ENCODE peak calls at places on chromosomes 11 and 22, in nine cellular contexts. O, D, X, I, V, P, B, C and Y are unnamed samples.

GRCh38 chr22:37880668-37881440 is 25.2 kb upstream of the MICALL1 start:
- DNase-seq in O (no peak), D (peak), X (no peak), I (no peak), V (no peak), P (no peak), B (no peak), C (no peak), Y (no peak)

GRCh38 chr11:12402691-12403120 is 25.3 kb downstream of the PARVA start:
- DNase-seq in O (no peak), D (peak), X (no peak), I (no peak), V (no peak), P (no peak), B (no peak), C (no peak), Y (no peak)

GRCh38 chr11:69358398-69359080 is 64.6 kb downstream of the MYEOV start:
- DNase-seq in O (no peak), D (no peak), X (no peak), I (no peak), V (no peak), P (no peak), B (no peak), C (no peak), Y (no peak)

GRCh38 chr11:914204-914603 is 3.6 kb upstream of the CHID1 start:
- DNase-seq in O (no peak), D (no peak), X (no peak), I (no peak), V (no peak), P (no peak), B (no peak), C (no peak), Y (no peak)

GRCh38 chr22:44166448-44166847 is 14.3 kb upstream of the PARVG start:
- DNase-seq in O (no peak), D (no peak), X (no peak), I (no peak), V (no peak), P (no peak), B (no peak), C (no peak), Y (no peak)

GRCh38 chr11:106999203-106999602 is 19.1 kb downstream of the GUCY1A2 start:
- DNase-seq in O (no peak), D (no peak), X (no peak), I (no peak), V (no peak), P (no peak), B (no peak), C (no peak), Y (no peak)

GRCh38 chr22:41021039-41021654 is 70.0 kb downstream of the RBX1 start:
- DNase-seq in O (no peak), D (no peak), X (peak), I (peak), V (peak), P (no peak), B (no peak), C (no peak), Y (peak)

GRCh38 chr11:706957-707816 is 1.2 kb downstream of the EPS8L2 start:
- DNase-seq in O (no peak), D (peak), X (peak), I (no peak), V (peak), P (no peak), B (no peak), C (no peak), Y (no peak)

GRCh38 chr22:17874231-17874630 is 100.0 kb upstream of the BID start:
- DNase-seq in O (no peak), D (no peak), X (peak), I (no peak), V (no peak), P (no peak), B (no peak), C (no peak), Y (no peak)

GRCh38 chr11:70270877-70271634 is 566 bp downstream of the PPFIA1 start:
- DNase-seq in O (no peak), D (peak), X (no peak), I (peak), V (peak), P (no peak), B (peak), C (no peak), Y (peak)

GRCh38 chr11:13884159-13884799 is 78.2 kb upstream of the SPON1 start:
- DNase-seq in O (no peak), D (no peak), X (no peak), I (no peak), V (no peak), P (no peak), B (no peak), C (no peak), Y (no peak)

GRCh38 chr22:42346722-42347121 is 76.3 kb upstream of the TCF20 start:
- DNase-seq in O (no peak), D (no peak), X (no peak), I (no peak), V (no peak), P (no peak), B (no peak), C (no peak), Y (no peak)

GRCh38 chr22:41512421-41513194 is 31.7 kb downstream of the POLR3H start:
- DNase-seq in O (no peak), D (peak), X (peak), I (peak), V (peak), P (peak), B (no peak), C (no peak), Y (peak)

GRCh38 chr11:122922893-122923292 is 40.3 kb downstream of the JHY start:
- DNase-seq in O (no peak), D (no peak), X (no peak), I (no peak), V (no peak), P (no peak), B (no peak), C (no peak), Y (no peak)

GRCh38 chr22:45535400-45535799 is 32.7 kb downstream of the FBLN1 start:
- DNase-seq in O (no peak), D (peak), X (no peak), I (no peak), V (no peak), P (no peak), B (no peak), C (no peak), Y (no peak)

GRCh38 chr11:8567597-8568198 is 26.3 kb downstream of the STK33 start:
- DNase-seq in O (no peak), D (peak), X (no peak), I (no peak), V (no peak), P (no peak), B (no peak), C (no peak), Y (no peak)

GRCh38 chr11:108223449-108224149 is 732 bp downstream of the ATM start:
- DNase-seq in O (no peak), D (peak), X (no peak), I (no peak), V (no peak), P (no peak), B (no peak), C (no peak), Y (no peak)

GRCh38 chr11:83259559-83259958 is 26.6 kb downstream of the CCDC90B start:
- DNase-seq in O (no peak), D (no peak), X (no peak), I (no peak), V (no peak), P (no peak), B (no peak), C (no peak), Y (no peak)

GRCh38 chr11:119368121-119369034 is 13.1 kb downstream of the USP2 start:
- DNase-seq in O (no peak), D (peak), X (peak), I (no peak), V (no peak), P (no peak), B (no peak), C (no peak), Y (no peak)

GRCh38 chr11:84790849-84791427 is 836.2 kb downstream of the DLG2 start:
- DNase-seq in O (no peak), D (no peak), X (no peak), I (no peak), V (no peak), P (no peak), B (no peak), C (no peak), Y (no peak)

GRCh38 chr22:40449676-40450035 is 79.3 kb downstream of the SGSM3 start:
- DNase-seq in O (no peak), D (peak), X (no peak), I (no peak), V (no peak), P (peak), B (no peak), C (no peak), Y (no peak)

GRCh38 chr22:45818130-45819085 is 146.8 kb downstream of the ATXN10 start:
- DNase-seq in O (no peak), D (peak), X (no peak), I (peak), V (no peak), P (no peak), B (no peak), C (no peak), Y (no peak)

GRCh38 chr22:30178180-30179126 is 68.1 kb downstream of the LIF start:
- DNase-seq in O (no peak), D (no peak), X (no peak), I (no peak), V (no peak), P (no peak), B (no peak), C (no peak), Y (no peak)

GRCh38 chr11:98153752-98154151 is 867.0 kb upstream of the CNTN5 start:
- DNase-seq in O (no peak), D (no peak), X (no peak), I (no peak), V (no peak), P (no peak), B (no peak), C (no peak), Y (no peak)

GRCh38 chr11:1458340-1459218 is 28.0 kb downstream of the MOB2 start:
- DNase-seq in O (no peak), D (peak), X (peak), I (peak), V (peak), P (no peak), B (no peak), C (peak), Y (peak)

GRCh38 chr22:36226189-36226588 is 13.1 kb downstream of the APOL2 start:
- DNase-seq in O (no peak), D (no peak), X (no peak), I (no peak), V (no peak), P (no peak), B (no peak), C (no peak), Y (no peak)

GRCh38 chr22:44807915-44808690 is 55.7 kb downstream of the ARHGAP8 start:
- DNase-seq in O (no peak), D (no peak), X (no peak), I (peak), V (peak), P (no peak), B (peak), C (no peak), Y (peak)

GRCh38 chr11:2464451-2465165 is 19.8 kb downstream of the KCNQ1 start:
- DNase-seq in O (peak), D (no peak), X (no peak), I (no peak), V (no peak), P (no peak), B (no peak), C (no peak), Y (no peak)

GRCh38 chr11:10514210-10514609 is 26.8 kb downstream of the RNF141 start:
- DNase-seq in O (no peak), D (peak), X (no peak), I (no peak), V (no peak), P (no peak), B (no peak), C (no peak), Y (no peak)

GRCh38 chr11:2346014-2346413 is 31.1 kb upstream of the CD81 start:
- DNase-seq in O (no peak), D (no peak), X (no peak), I (no peak), V (no peak), P (no peak), B (no peak), C (no peak), Y (no peak)

GRCh38 chr11:73216466-73216865 is 1.6 kb upstream of the P2RY2 start:
- DNase-seq in O (no peak), D (no peak), X (no peak), I (no peak), V (no peak), P (no peak), B (peak), C (no peak), Y (no peak)
- TF ChIP-seq CTCF in O (no peak), D (no peak), X (no peak), I (no peak), V (no peak), P (no peak), B (no peak), C (no peak), Y (no peak)

GRCh38 chr11:62713343-62713742 is 5.9 kb downstream of the GNG3 start:
- DNase-seq in O (no peak), D (no peak), X (no peak), I (no peak), V (no peak), P (no peak), B (no peak), C (no peak), Y (no peak)
- TF ChIP-seq CTCF in O (no peak), D (no peak), X (no peak), I (no peak), V (no peak), P (no peak), B (no peak), C (no peak), Y (no peak)

GRCh38 chr11:117983163-117983475 is 3.1 kb upstream of the IL10RA start:
- DNase-seq in O (no peak), D (no peak), X (no peak), I (no peak), V (no peak), P (no peak), B (no peak), C (no peak), Y (no peak)

GRCh38 chr11:117985953-117986887 is at the start of gene IL10RA:
- DNase-seq in O (peak), D (peak), X (peak), I (peak), V (peak), P (no peak), B (peak), C (no peak), Y (peak)

GRCh38 chr11:117984471-117984870 is 1.7 kb upstream of the IL10RA start:
- DNase-seq in O (no peak), D (no peak), X (no peak), I (no peak), V (no peak), P (no peak), B (no peak), C (no peak), Y (no peak)

GRCh38 chr11:117989351-117990102 is 3.3 kb downstream of the IL10RA start:
- DNase-seq in O (no peak), D (no peak), X (no peak), I (no peak), V (no peak), P (no peak), B (peak), C (no peak), Y (no peak)

GRCh38 chr11:117986981-117987495 is 844 bp downstream of the IL10RA start:
- DNase-seq in O (no peak), D (no peak), X (no peak), I (no peak), V (no peak), P (no peak), B (no peak), C (no peak), Y (no peak)
- TF ChIP-seq CTCF in O (no peak), D (no peak), X (no peak), I (no peak), V (no peak), P (no peak), B (no peak), C (no peak), Y (no peak)

GRCh38 chr11:78830277-78830676 is 255.6 kb upstream of the NARS2 start:
- DNase-seq in O (no peak), D (no peak), X (no peak), I (peak), V (peak), P (no peak), B (no peak), C (no peak), Y (peak)
- TF ChIP-seq CTCF in O (no peak), D (no peak), X (no peak), I (no peak), V (no peak), P (no peak), B (no peak), C (no peak), Y (no peak)

DNA sequence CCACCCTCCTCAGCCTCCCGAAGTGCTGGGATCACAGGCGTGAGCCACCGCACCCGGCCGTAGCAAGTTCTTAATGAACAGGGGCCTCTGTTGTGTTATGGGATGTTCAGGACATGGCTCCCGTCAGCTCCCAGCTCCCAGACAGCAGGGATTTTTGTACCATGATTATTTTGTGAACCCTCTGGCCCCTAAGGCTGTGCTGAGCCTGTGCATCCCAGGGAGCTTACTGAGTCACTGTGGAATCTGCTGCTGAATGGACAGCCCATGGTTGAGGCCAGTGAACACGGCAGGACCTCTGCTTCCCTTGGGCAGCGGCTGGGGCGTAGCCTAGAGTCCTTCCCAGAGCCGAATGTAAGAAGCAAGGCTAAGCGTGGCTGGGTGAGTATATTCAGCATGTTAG is 245.2 kb downstream of the NTM start:
- DNase-seq in O (no peak), D (no peak), X (no peak), I (no peak), V (no peak), P (no peak), B (no peak), C (no peak), Y (no peak)
- TF ChIP-seq CTCF in O (no peak), D (no peak), X (no peak), I (no peak), V (no peak), P (no peak), B (no peak), C (no peak), Y (no peak)

DNA sequence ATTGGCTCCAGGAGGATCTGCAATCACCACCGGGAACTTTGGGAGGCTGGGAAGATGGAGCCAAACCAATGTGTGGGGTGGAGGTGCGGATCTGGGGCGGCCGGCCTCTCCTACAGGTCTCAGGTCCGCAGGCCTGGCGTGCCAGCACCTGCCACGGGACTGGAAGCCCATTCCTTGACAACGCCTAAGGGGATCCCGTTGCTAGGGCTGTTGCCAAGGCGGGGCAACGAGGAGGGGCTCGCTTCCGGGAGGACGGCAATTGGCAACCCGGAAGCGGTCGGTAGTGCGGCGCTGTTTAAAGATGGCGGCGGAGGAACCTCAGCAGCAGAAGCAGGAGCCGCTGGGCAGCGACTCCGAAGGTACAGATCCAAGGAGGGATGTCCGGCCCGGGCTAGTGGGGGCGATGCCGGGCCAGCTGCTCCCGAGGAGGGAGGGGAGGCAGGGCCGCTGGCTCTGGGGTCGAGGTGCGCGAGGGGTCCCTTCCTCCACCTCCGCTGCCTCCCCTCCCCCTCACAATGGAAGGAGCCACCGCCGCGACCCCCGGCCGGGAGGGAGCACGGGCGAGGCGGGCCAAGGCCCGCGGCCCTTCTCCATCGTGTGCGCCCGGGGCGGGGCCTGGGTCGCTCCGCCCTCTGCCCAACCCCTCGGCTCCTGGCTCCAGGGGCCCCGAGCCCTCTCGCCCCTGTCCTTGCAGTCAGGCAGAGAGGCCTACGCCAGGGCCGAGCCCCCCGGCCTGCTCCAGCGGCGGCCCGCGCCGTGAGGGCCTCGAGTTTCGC is at the start of gene OTUB1:
- DNase-seq in O (peak), D (peak), X (peak), I (peak), V (peak), P (peak), B (peak), C (peak), Y (peak)
- TF ChIP-seq CTCF in O (no peak), D (no peak), X (no peak), I (no peak), V (no peak), P (no peak), B (no peak), C (no peak), Y (no peak)

GRCh38 chr11:46894506-46894905 is 23.8 kb downstream of the LRP4 start:
- DNase-seq in O (no peak), D (no peak), X (no peak), I (no peak), V (no peak), P (no peak), B (no peak), C (no peak), Y (no peak)

GRCh38 chr11:46898396-46899095 is 19.8 kb downstream of the LRP4 start:
- DNase-seq in O (no peak), D (no peak), X (no peak), I (no peak), V (no peak), P (no peak), B (no peak), C (no peak), Y (peak)

GRCh38 chr11:46895821-46896220 is 22.5 kb downstream of the LRP4 start:
- DNase-seq in O (no peak), D (no peak), X (no peak), I (no peak), V (no peak), P (no peak), B (no peak), C (no peak), Y (no peak)

GRCh38 chr11:46894961-46895360 is 23.4 kb downstream of the LRP4 start:
- DNase-seq in O (no peak), D (no peak), X (no peak), I (no peak), V (no peak), P (no peak), B (no peak), C (no peak), Y (no peak)

DNA sequence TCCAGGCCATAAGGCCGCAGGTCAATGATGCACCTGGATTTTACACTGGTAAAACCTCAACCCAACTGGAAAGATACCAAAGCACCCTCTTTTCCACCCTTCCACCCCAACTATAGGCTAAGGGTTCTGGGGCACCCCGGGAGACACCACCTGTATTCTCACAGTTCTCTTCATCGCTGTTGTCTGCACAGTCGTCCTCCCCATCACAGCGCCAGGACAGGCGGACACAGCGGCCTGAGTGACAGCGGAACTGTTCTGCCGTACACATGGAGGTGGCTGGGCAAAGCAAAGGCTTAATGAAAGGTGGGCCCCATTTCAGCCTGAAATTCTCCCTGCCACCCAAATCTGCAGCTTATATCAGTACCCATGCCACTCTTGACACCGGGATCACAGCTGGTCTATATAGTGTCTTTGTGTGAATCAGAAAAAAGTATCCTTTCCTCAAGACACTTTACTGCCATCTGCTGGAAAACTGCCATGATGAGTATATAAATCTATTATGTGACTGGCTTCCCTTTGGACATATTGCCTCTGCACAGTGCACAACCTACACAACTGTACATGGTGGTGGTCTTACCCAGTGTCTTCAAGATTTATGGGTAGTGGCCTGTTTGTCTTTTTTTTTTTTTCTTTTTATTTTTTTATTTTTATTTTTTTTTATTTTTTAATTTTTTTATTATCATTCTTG is 21.5 kb downstream of the LRP4 start:
- DNase-seq in O (no peak), D (peak), X (no peak), I (no peak), V (no peak), P (no peak), B (no peak), C (no peak), Y (no peak)
- TF ChIP-seq CTCF in O (no peak), D (peak), X (no peak), I (no peak), V (no peak), P (peak), B (peak), C (no peak), Y (peak)